ENCODE peak calls at places on chromosomes 2 and 18, in nine cellular contexts. A is HL-60; Z is activated CD8-positive, alpha-beta T cell treated with anti-CD3 and anti-CD28 coated beads for 36 hours; B is uterus; C is heart left ventricle; H is glutamatergic neuron; S is brain microvascular endothelial cell; Y is AG09319; E is heart right ventricle. V is an unnamed sample.

GRCh38 chr2:39390126-39390692 is 46.9 kb downstream of the MAP4K3 start:
- DNase-seq in A (no peak), B (no peak), C (no peak), Z (no peak), Y (no peak), E (no peak), H (no peak), S (no peak), V (no peak)

GRCh38 chr2:126381081-126381480 is 274.9 kb upstream of the GYPC start:
- DNase-seq in E (no peak), S (no peak), B (no peak), Y (no peak), H (no peak), Z (no peak), C (no peak), A (no peak), V (no peak)

GRCh38 chr18:35032113-35032512 is 9.1 kb upstream of the MAPRE2 start:
- DNase-seq in E (no peak), S (no peak), A (no peak), Y (no peak), H (no peak), B (no peak), Z (no peak), C (no peak), V (no peak)

GRCh38 chr18:24273596-24273995 is 124.0 kb downstream of the OSBPL1A start:
- DNase-seq in C (no peak), S (no peak), Y (no peak), A (no peak), H (no peak), B (no peak), Z (no peak), E (no peak), V (no peak)

GRCh38 chr2:241767464-241768250 is 9.0 kb upstream of the GAL3ST2 start:
- DNase-seq in H (peak; percentile 16), C (no peak), S (no peak), Y (no peak), Z (no peak), B (no peak), A (no peak), E (no peak), V (no peak)

GRCh38 chr2:47070920-47071824 is 83.9 kb downstream of the STPG4 start:
- DNase-seq in S (peak; percentile 92), A (peak; percentile 91), E (peak; percentile 85), H (no peak), C (peak; percentile 88), B (peak; percentile 72), Z (peak; percentile 88), Y (no peak), V (peak; percentile 33)

GRCh38 chr2:41167014-41167413 is 715.1 kb upstream of the SLC8A1 start:
- DNase-seq in C (no peak), Z (no peak), Y (no peak), A (no peak), B (no peak), H (no peak), S (no peak), E (no peak), V (no peak)

GRCh38 chr2:10655074-10655840 is 34.5 kb downstream of the NOL10 start:
- DNase-seq in C (no peak), Z (no peak), E (no peak), A (no peak), H (no peak), B (no peak), Y (no peak), S (no peak), V (no peak)

DNA sequence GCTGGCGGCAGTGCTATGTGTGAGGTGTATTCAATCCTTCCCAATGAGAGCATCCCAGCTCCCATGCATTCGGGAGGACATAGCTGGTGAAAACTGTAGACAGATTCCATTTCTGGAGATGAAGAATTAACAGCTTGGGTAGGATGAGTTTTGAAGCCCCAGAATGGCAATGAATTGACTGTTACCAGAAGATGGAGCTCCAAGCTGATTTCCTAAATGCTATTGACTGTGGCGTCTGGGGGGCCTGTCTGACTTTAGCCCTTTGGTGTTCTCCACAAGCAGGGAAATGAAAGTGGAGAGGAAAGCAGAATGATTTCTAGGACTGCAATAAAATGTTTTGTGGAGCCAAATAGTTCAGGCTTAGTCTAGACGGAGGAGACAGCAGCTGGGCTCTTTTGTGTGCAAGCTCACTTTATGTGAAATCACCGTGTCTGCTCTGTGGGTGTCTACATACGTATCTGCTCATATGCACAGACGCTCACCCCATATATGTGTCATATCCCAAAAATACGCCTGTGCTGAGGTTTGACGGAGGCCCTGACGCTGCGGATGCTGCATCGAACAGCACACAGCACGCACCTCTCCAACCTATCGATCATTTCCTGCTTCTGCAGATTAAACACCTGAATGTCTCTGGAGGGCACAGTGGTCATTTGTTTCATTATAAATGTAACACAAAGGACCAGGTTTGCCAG is 166.4 kb upstream of the PXDN start:
- DNase-seq in C (no peak), S (peak; percentile 43), H (no peak), B (no peak), Z (no peak), Y (no peak), A (no peak), E (no peak), V (no peak)
- TF ChIP-seq CTCF in C (peak; percentile 44), S (peak; percentile 66), H (no peak), B (no peak), Z (no peak), Y (no peak), A (no peak), E (peak; percentile 67), V (no peak)

GRCh38 chr2:198065327-198065726 is 260.9 kb downstream of the PLCL1 start:
- DNase-seq in Z (no peak), Y (no peak), E (no peak), B (no peak), A (no peak), S (no peak), C (no peak), H (no peak), V (no peak)

GRCh38 chr2:198060277-198060676 is 255.9 kb downstream of the PLCL1 start:
- DNase-seq in H (no peak), Y (no peak), Z (no peak), B (no peak), A (no peak), E (no peak), S (no peak), C (no peak), V (no peak)

GRCh38 chr2:198059800-198060199 is 255.4 kb downstream of the PLCL1 start:
- DNase-seq in H (no peak), Y (no peak), S (no peak), Z (no peak), C (no peak), E (no peak), A (no peak), B (no peak), V (no peak)

GRCh38 chr2:198063242-198063641 is 258.8 kb downstream of the PLCL1 start:
- DNase-seq in A (no peak), B (no peak), Y (no peak), S (no peak), E (no peak), H (no peak), C (no peak), Z (no peak), V (no peak)

GRCh38 chr2:198062826-198063225 is 258.4 kb downstream of the PLCL1 start:
- DNase-seq in E (no peak), Z (no peak), H (no peak), B (no peak), Y (no peak), S (no peak), C (no peak), A (no peak), V (no peak)
- TF ChIP-seq CTCF in E (no peak), Z (no peak), H (no peak), B (no peak), Y (no peak), S (no peak), C (no peak), A (no peak), V (no peak)

DNA sequence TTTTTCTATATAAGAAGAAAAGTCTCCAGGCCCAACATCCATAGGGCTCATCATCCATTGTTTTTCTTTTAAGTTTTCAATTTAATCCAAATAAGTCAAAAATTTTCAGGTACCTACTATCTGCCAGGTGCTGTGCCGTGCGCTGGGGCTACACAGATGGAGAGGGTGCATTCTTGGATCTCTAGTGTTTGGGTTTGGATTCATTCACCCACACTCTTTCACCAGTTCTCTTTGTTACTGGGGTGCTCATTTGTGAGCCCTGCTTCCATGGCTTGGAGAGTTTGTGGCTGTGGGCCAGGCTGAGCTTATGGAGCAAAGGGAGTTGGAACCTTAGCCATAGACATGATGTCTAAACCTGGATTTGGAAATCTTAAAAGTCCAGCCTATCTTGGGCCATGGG is 51.0 kb downstream of the CDK15 start:
- DNase-seq in C (no peak), Y (no peak), H (no peak), Z (no peak), S (no peak), E (no peak), A (no peak), B (no peak), V (no peak)
- TF ChIP-seq CTCF in C (no peak), Y (no peak), H (no peak), Z (no peak), S (no peak), E (no peak), A (no peak), B (no peak), V (no peak)

GRCh38 chr18:48609114-48609513 is 70.3 kb downstream of the CTIF start:
- DNase-seq in Z (no peak), E (no peak), Y (no peak), B (no peak), C (no peak), S (no peak), H (no peak), A (no peak), V (no peak)

GRCh38 chr18:48602759-48603390 is 64.0 kb downstream of the CTIF start:
- DNase-seq in Z (no peak), S (no peak), Y (no peak), B (no peak), C (no peak), A (no peak), H (no peak), E (no peak), V (no peak)

GRCh38 chr18:48607049-48607984 is 68.5 kb downstream of the CTIF start:
- DNase-seq in Z (no peak), Y (peak; percentile 53), E (peak; percentile 58), A (no peak), S (peak; percentile 81), B (peak; percentile 38), C (peak; percentile 61), H (peak; percentile 70), V (no peak)

GRCh38 chr18:48608581-48608980 is 69.8 kb downstream of the CTIF start:
- DNase-seq in A (no peak), S (no peak), Y (no peak), H (peak; percentile 57), Z (no peak), E (no peak), C (no peak), B (no peak), V (no peak)

GRCh38 chr18:48605408-48605845 is 66.6 kb downstream of the CTIF start:
- DNase-seq in S (no peak), Z (peak; percentile 5), Y (no peak), B (no peak), A (peak; percentile 52), E (no peak), C (no peak), H (peak; percentile 82), V (peak; percentile 47)
- TF ChIP-seq CTCF in S (peak; percentile 73), Z (no peak), Y (no peak), B (no peak), A (peak; percentile 92), E (no peak), C (no peak), H (no peak), V (peak; percentile 30)